ENCODE peak calls at places on chromosomes 7 and 10, in eight cellular contexts. L is adrenal gland, B is A549, I is lower leg skin, O is GM12892, Q is uterus, N is tibial nerve, X is body of pancreas. F is an unnamed sample.

GRCh38 chr10:60024506-60024905 is 118.2 kb upstream of the CCDC6 start:
- DNase-seq in O (no peak), X (no peak), I (no peak), N (no peak), B (no peak), L (no peak), Q (no peak), F (no peak)

GRCh38 chr10:15504101-15504840 is 133.2 kb upstream of the FAM171A1 start:
- DNase-seq in I (no peak), X (no peak), B (no peak), Q (no peak), L (no peak), O (no peak), N (no peak), F (no peak)

GRCh38 chr7:158445421-158446175 is 142.0 kb downstream of the PTPRN2 start:
- DNase-seq in B (no peak), I (no peak), Q (no peak), O (no peak), N (no peak), L (no peak), X (no peak), F (no peak)

GRCh38 chr7:24891173-24891787 is 88.7 kb downstream of the OSBPL3 start:
- DNase-seq in O (no peak), B (no peak), X (no peak), L (no peak), I (no peak), N (no peak), Q (no peak), F (peak)

GRCh38 chr7:129746857-129747529 is 135.5 kb downstream of the NRF1 start:
- DNase-seq in I (no peak), X (no peak), N (no peak), B (no peak), O (no peak), L (peak), Q (no peak), F (no peak)

GRCh38 chr7:1602386-1602785 is 32.6 kb upstream of the PSMG3 start:
- DNase-seq in I (no peak), L (no peak), O (no peak), B (no peak), Q (no peak), N (no peak), X (no peak), F (no peak)

GRCh38 chr10:53839437-53840039 is 961.5 kb downstream of the PCDH15 start:
- DNase-seq in I (no peak), N (no peak), X (no peak), B (peak), L (no peak), O (no peak), Q (no peak), F (peak)

GRCh38 chr10:91071786-91072185 is 148.7 kb upstream of the PCGF5 start:
- DNase-seq in L (no peak), B (no peak), N (no peak), Q (no peak), O (no peak), X (no peak), I (no peak), F (no peak)

GRCh38 chr7:132655071-132655761 is 78.9 kb upstream of the PLXNA4 start:
- DNase-seq in N (peak), O (no peak), I (peak), Q (peak), L (peak), X (peak), B (no peak), F (peak)

GRCh38 chr7:67006966-67007365 is 10.3 kb downstream of the TYW1 start:
- DNase-seq in N (no peak), Q (no peak), O (no peak), L (no peak), B (no peak), X (no peak), I (no peak), F (no peak)

GRCh38 chr7:94838717-94839116 is 68.7 kb upstream of the PPP1R9A start:
- DNase-seq in X (no peak), Q (no peak), I (no peak), O (no peak), N (no peak), L (no peak), B (no peak), F (no peak)

GRCh38 chr7:97015787-97016391 is 8.7 kb downstream of the DLX5 start:
- DNase-seq in B (no peak), Q (no peak), I (no peak), O (no peak), X (no peak), N (no peak), L (no peak), F (no peak)

GRCh38 chr10:16832351-16833080 is 15.3 kb upstream of the RSU1 start:
- DNase-seq in N (no peak), X (peak), B (peak), I (no peak), Q (no peak), L (peak), O (no peak), F (peak)

GRCh38 chr10:48651839-48652238 is 32.8 kb upstream of the WDFY4 start:
- DNase-seq in I (no peak), N (no peak), O (no peak), X (no peak), Q (no peak), B (no peak), L (no peak), F (no peak)

GRCh38 chr7:55348502-55348901 is 16.6 kb upstream of the LANCL2 start:
- DNase-seq in B (no peak), I (no peak), X (no peak), L (no peak), Q (no peak), O (no peak), N (no peak), F (peak)

GRCh38 chr10:128125416-128125943 is 743 bp downstream of the MKI67 start:
- DNase-seq in I (no peak), B (peak), Q (no peak), X (no peak), L (no peak), O (no peak), N (no peak), F (peak)

GRCh38 chr10:27252267-27253000 is 11.8 kb upstream of the ACBD5 start:
- DNase-seq in N (no peak), B (peak), Q (peak), L (peak), O (peak), X (peak), I (peak), F (peak)

GRCh38 chr7:21041666-21042065 is 255.0 kb upstream of the SP8 start:
- DNase-seq in O (no peak), I (no peak), X (no peak), Q (no peak), B (no peak), L (no peak), N (no peak), F (no peak)

GRCh38 chr7:98079891-98080653 is 26.6 kb upstream of the LMTK2 start:
- DNase-seq in O (no peak), L (no peak), B (no peak), X (no peak), Q (no peak), N (no peak), I (no peak), F (no peak)

GRCh38 chr7:3955751-3956696 is 655.0 kb downstream of the SDK1 start:
- DNase-seq in I (no peak), B (peak), L (no peak), N (no peak), O (no peak), X (no peak), Q (no peak), F (peak)

GRCh38 chr10:114437456-114438292 is 33.4 kb upstream of the AFAP1L2 start:
- DNase-seq in L (no peak), B (peak), N (no peak), I (no peak), X (peak), O (no peak), Q (no peak), F (no peak)

GRCh38 chr7:137642467-137642866 is 204.3 kb downstream of the DGKI start:
- DNase-seq in Q (no peak), I (no peak), N (no peak), O (no peak), L (no peak), B (no peak), X (no peak), F (no peak)

GRCh38 chr7:84729284-84729683 is 457.6 kb downstream of the SEMA3D start:
- DNase-seq in B (peak), L (no peak), N (no peak), O (no peak), X (no peak), Q (no peak), I (no peak), F (no peak)

GRCh38 chr10:69836728-69837025 is 35.0 kb downstream of the COL13A1 start:
- DNase-seq in O (no peak), N (no peak), X (no peak), Q (no peak), L (no peak), I (no peak), B (no peak), F (no peak)

GRCh38 chr10:70885485-70885884 is 2.9 kb downstream of the PCBD1 start:
- DNase-seq in B (no peak), L (peak), Q (no peak), I (no peak), N (no peak), O (no peak), X (no peak), F (no peak)

GRCh38 chr10:59872892-59873463 is 33.4 kb downstream of the CCDC6 start:
- DNase-seq in I (peak), N (no peak), L (peak), Q (peak), B (peak), O (no peak), X (peak), F (peak)

GRCh38 chr10:95168694-95169093 is 25.3 kb upstream of the ACSM6 start:
- DNase-seq in Q (no peak), O (no peak), B (no peak), I (no peak), L (no peak), X (no peak), N (no peak), F (no peak)

GRCh38 chr7:112869111-112869774 is 79.0 kb upstream of the TMEM168 start:
- DNase-seq in N (no peak), O (no peak), X (peak), Q (no peak), B (peak), L (peak), I (no peak), F (peak)

GRCh38 chr7:131449373-131449902 is 107.0 kb downstream of the PODXL start:
- DNase-seq in Q (no peak), O (no peak), N (no peak), X (no peak), L (no peak), I (no peak), B (no peak), F (no peak)

GRCh38 chr7:31724696-31725095 is 37.7 kb downstream of the PPP1R17 start:
- DNase-seq in I (no peak), Q (no peak), O (no peak), N (no peak), L (peak), B (no peak), X (no peak), F (peak)

GRCh38 chr7:41824284-41824683 is 121.4 kb upstream of the INHBA start:
- DNase-seq in I (no peak), O (no peak), B (no peak), X (no peak), N (no peak), Q (no peak), L (no peak), F (no peak)

GRCh38 chr7:105323366-105323765 is 65.4 kb downstream of the SRPK2 start:
- DNase-seq in O (no peak), N (no peak), B (no peak), L (no peak), I (no peak), X (no peak), Q (no peak), F (no peak)

GRCh38 chr7:76151932-76152331 is 49.8 kb upstream of the SRRM3 start:
- DNase-seq in O (no peak), I (no peak), L (no peak), Q (no peak), X (no peak), B (no peak), N (no peak), F (no peak)

GRCh38 chr10:118958984-118959916 is 70.3 kb upstream of the NANOS1 start:
- DNase-seq in Q (peak), O (no peak), X (peak), N (peak), L (peak), I (peak), B (peak), F (no peak)

GRCh38 chr10:1022413-1022812 is 3.2 kb downstream of the IDI2 start:
- DNase-seq in Q (no peak), L (no peak), N (no peak), B (no peak), X (no peak), I (no peak), O (no peak), F (no peak)

GRCh38 chr7:12715372-12716133 is 28.1 kb downstream of the ARL4A start:
- DNase-seq in N (no peak), I (peak), B (peak), L (peak), O (no peak), Q (peak), X (peak), F (peak)
- TF ChIP-seq POLR2A in N (no peak), I (no peak), B (peak), L (no peak), O (no peak), Q (peak), X (peak), F (peak)

GRCh38 chr7:100071018-100071723 is 10.4 kb downstream of the ZNF3 start:
- DNase-seq in O (no peak), N (no peak), B (peak), Q (no peak), X (no peak), I (no peak), L (no peak), F (no peak)
- TF ChIP-seq POLR2A in O (peak), N (no peak), B (no peak), Q (no peak), X (no peak), I (no peak), L (no peak), F (peak)

GRCh38 chr7:134639683-134640279 is 6.9 kb upstream of the BPGM start:
- DNase-seq in L (no peak), Q (no peak), I (no peak), O (no peak), X (no peak), B (no peak), N (no peak), F (no peak)
- TF ChIP-seq POLR2A in L (no peak), Q (no peak), I (no peak), O (no peak), X (no peak), B (no peak), N (no peak), F (no peak)

DNA sequence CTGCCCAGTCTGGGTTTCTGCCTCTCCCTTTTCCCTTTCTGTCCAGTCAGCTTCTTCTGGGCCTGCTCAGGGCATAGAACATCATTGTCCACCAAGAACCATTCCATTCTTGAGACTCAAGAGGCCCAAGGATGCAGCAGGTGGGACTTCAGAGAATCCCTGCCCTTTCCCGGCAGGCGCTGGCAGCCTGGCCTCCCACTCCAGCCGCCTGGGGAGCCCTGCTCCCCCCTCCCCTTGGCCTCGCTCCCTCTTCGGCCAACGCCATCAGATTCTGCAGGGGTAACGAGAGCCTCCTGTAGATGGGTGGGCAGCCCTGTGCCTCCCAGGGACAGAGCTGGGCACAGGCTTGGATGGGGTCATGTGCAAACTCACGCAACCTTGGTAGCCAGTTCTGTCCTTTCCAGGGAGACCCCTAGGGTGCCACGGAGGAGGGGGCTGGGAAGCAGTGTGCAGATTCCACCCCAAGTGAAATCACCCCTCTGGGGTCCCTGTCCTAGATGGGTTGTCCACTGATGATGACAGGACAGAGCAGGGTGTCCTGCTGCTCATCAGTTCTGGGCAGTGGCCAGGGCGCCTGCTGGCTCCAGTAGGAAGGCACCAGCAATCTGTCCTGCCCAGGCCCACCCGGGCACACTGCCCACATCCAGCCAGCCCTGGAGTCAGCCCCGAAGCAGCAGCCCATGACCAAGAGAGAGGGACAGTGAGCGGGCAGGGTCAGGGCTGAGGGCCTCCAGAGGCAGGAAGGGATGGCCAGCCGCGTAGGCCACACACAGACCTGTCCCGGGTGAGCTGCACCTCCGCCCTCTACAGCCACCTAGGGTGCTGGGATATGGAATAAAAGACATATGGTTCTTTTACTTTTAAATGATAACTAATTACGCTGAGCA is 47.7 kb downstream of the RASGEF1A start:
- DNase-seq in B (no peak), O (no peak), I (no peak), L (no peak), X (no peak), N (no peak), Q (no peak), F (no peak)
- TF ChIP-seq POLR2A in B (no peak), O (no peak), I (no peak), L (no peak), X (no peak), N (peak), Q (no peak), F (no peak)

DNA sequence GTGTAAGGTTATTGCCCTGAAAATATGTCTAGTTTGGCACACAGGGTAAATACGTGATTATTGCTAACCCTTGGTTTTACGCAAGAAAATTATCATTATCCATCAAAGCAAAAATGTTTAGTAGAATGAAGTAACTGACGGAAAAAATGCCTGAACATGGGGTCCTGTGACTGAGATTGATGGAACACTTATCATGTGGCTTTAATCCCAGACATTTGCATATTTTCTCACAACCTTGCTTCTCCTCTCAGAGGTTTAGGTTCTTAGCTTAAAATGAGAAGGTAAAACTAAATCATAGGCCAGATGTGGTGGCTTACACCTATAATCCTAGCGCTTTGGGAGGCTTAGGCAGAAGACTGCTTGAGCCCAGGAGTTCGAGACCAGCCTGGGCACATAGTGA is 1010.7 kb downstream of the LRMDA start:
- DNase-seq in N (no peak), X (no peak), O (no peak), I (no peak), L (no peak), B (no peak), Q (no peak), F (no peak)
- TF ChIP-seq POLR2A in N (no peak), X (no peak), O (no peak), I (no peak), L (no peak), B (no peak), Q (no peak), F (no peak)

GRCh38 chr10:102393411-102394078 is 2.0 kb upstream of the NFKB2 start:
- DNase-seq in B (no peak), I (no peak), Q (no peak), X (no peak), N (no peak), O (no peak), L (no peak), F (no peak)

GRCh38 chr10:102392306-102392705 is 3.2 kb upstream of the NFKB2 start:
- DNase-seq in O (no peak), L (no peak), I (no peak), N (no peak), Q (no peak), B (no peak), X (no peak), F (no peak)

GRCh38 chr10:102395677-102396197 is at the start of gene NFKB2:
- DNase-seq in Q (no peak), O (no peak), L (peak), N (no peak), I (no peak), X (no peak), B (no peak), F (no peak)

GRCh38 chr10:102394801-102395676 is 466 bp upstream of the NFKB2 start:
- DNase-seq in X (peak), B (peak), Q (peak), I (peak), L (peak), N (peak), O (peak), F (peak)

GRCh38 chr10:102394079-102394800 is 1.3 kb upstream of the NFKB2 start:
- DNase-seq in O (peak), L (peak), I (peak), Q (peak), B (peak), N (peak), X (peak), F (peak)
- TF ChIP-seq POLR2A in O (peak), L (peak), I (no peak), Q (peak), B (no peak), N (peak), X (peak), F (no peak)

GRCh38 chr10:132462463-132463332 is 65.7 kb downstream of the PWWP2B start:
- DNase-seq in X (no peak), I (no peak), Q (no peak), B (no peak), N (no peak), L (no peak), O (no peak), F (no peak)

GRCh38 chr10:132460691-132461090 is 63.7 kb downstream of the PWWP2B start:
- DNase-seq in O (no peak), I (no peak), Q (no peak), N (no peak), B (no peak), L (no peak), X (no peak), F (no peak)

GRCh38 chr10:132460071-132460470 is 63.1 kb downstream of the PWWP2B start:
- DNase-seq in N (no peak), L (no peak), X (peak), I (no peak), B (no peak), O (no peak), Q (no peak), F (no peak)

GRCh38 chr10:132461103-132461682 is 64.2 kb downstream of the PWWP2B start:
- DNase-seq in I (no peak), N (no peak), L (no peak), X (no peak), B (no peak), O (no peak), Q (no peak), F (no peak)

DNA sequence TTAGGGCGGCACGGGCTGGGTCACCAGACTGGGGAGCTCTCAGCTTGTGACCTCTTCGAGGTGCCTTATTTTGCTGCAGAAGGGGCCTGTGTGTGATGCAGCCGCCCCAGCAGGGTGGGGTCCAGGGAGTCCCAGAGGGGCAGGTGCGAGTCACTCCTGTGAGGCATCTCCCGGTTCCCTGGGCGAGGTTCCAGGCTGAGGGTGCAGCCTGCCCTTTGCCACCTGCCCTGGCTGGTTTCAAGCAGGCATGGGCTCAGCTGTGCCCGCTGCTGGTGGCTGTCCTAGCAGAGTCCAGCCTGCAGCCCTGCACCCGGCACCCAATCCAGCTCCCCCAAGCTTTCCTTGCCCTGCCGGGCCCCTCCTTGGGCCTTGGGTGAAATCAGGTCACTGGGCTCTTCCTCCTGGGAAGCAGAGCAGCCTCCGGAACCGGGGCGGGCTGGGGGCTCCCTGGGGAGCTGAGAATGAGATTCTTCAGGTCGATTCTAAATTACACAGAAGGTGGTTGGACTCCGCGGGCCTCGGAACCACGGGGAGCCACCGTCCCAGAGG is 64.8 kb downstream of the PWWP2B start:
- DNase-seq in X (no peak), I (no peak), B (no peak), Q (no peak), N (no peak), L (no peak), O (no peak), F (no peak)
- TF ChIP-seq POLR2A in X (no peak), I (no peak), B (no peak), Q (no peak), N (no peak), L (no peak), O (no peak), F (no peak)

GRCh38 chr7:155644178-155644970 is at the start of gene RBM33:
- DNase-seq in L (peak), B (peak), I (peak), O (peak), X (peak), Q (peak), N (peak), F (peak)
- TF ChIP-seq POLR2A in L (no peak), B (peak), I (no peak), O (peak), X (peak), Q (peak), N (peak), F (peak)

GRCh38 chr10:109650228-109650627 is 273.1 kb downstream of the XPNPEP1 start:
- DNase-seq in I (no peak), L (no peak), X (peak), Q (no peak), N (no peak), O (no peak), B (no peak), F (no peak)
- TF ChIP-seq POLR2A in I (no peak), L (no peak), X (no peak), Q (no peak), N (no peak), O (no peak), B (no peak), F (no peak)

F was measured in endothelial cell of umbilical vein.